ENCODE peak calls at places on chromosomes 4 and X, in nine cellular contexts. D is globus pallidus; Z is EH; A is left ventricle myocardium superior; X is stimulated activated CD8-positive, alpha-beta memory T cell treated with anti-CD3 and anti-CD28 coated beads, Interleukin-15, amount 100 ng/mL, for 24 hours; P is CD8-positive, alpha-beta memory T cell; C is stimulated activated CD4-positive, alpha-beta T cell treated with anti-CD3 and anti-CD28 coated beads, Interleukin-4, amount 100 ng/mL, for 24 hours; H is C1 segment of cervical spinal cord; K is NAMALWA. R is an unnamed sample.
A peak's percentile ranks its signal among the peaks of the same experiment; 100 is the strongest.

GRCh38 chr4:112312610-112313239 is 15.6 kb downstream of the ALPK1 start:
- DNase-seq in D (no peak), Z (no peak), A (no peak), X (no peak), P (no peak), C (no peak), H (no peak), K (peak; percentile 48), R (peak; percentile 73)

GRCh38 chr4:74189331-74190043 is 31.6 kb downstream of the MTHFD2L start:
- DNase-seq in D (peak; percentile 11), Z (peak; percentile 65), A (no peak), X (no peak), P (peak; percentile 16), C (no peak), H (no peak), K (peak; percentile 80), R (no peak)

GRCh38 chrX:65635371-65635770 is 32.1 kb upstream of the MSN start:
- DNase-seq in D (no peak), Z (peak; percentile 84), A (peak; percentile 28), X (no peak), P (no peak), C (no peak), H (no peak), K (no peak), R (no peak)

GRCh38 chr4:98573791-98574190 is 84.6 kb downstream of the TSPAN5 start:
- DNase-seq in D (no peak), Z (peak; percentile 59), A (no peak), X (no peak), P (no peak), C (no peak), H (no peak), K (no peak), R (no peak)

GRCh38 chr4:6346373-6347110 is 76.9 kb downstream of the WFS1 start:
- DNase-seq in D (no peak), Z (no peak), A (peak; percentile 11), X (no peak), P (no peak), C (no peak), H (no peak), K (no peak), R (peak; percentile 55)

GRCh38 chrX:85107407-85107806 is 103.7 kb downstream of the APOOL start:
- DNase-seq in D (no peak), Z (no peak), A (no peak), X (no peak), P (no peak), C (no peak), H (no peak), K (peak; percentile 4), R (no peak)

GRCh38 chrX:38055170-38055847 is 49.0 kb downstream of the SYTL5 start:
- DNase-seq in D (peak; percentile 0), Z (peak; percentile 36), A (no peak), X (no peak), P (no peak), C (no peak), H (no peak), K (no peak), R (peak; percentile 59)

GRCh38 chrX:11450354-11450753 is 157.1 kb downstream of the AMELX start:
- DNase-seq in D (no peak), Z (peak; percentile 71), A (no peak), X (no peak), P (no peak), C (no peak), H (no peak), K (no peak), R (no peak)

GRCh38 chrX:110914281-110914680 is 118.7 kb upstream of the CHRDL1 start:
- DNase-seq in D (no peak), Z (no peak), A (no peak), X (no peak), P (no peak), C (no peak), H (no peak), K (no peak), R (no peak)

GRCh38 chr4:41436365-41437263 is 101.3 kb upstream of the LIMCH1 start:
- DNase-seq in D (no peak), Z (no peak), A (no peak), X (no peak), P (no peak), C (no peak), H (no peak), K (no peak), R (no peak)

GRCh38 chr4:169032194-169032593 is 22.1 kb upstream of the CBR4 start:
- DNase-seq in D (no peak), Z (no peak), A (no peak), X (no peak), P (no peak), C (no peak), H (no peak), K (no peak), R (no peak)

GRCh38 chrX:75181721-75182120 is 25.6 kb upstream of the ABCB7 start:
- DNase-seq in D (no peak), Z (peak; percentile 45), A (no peak), X (no peak), P (no peak), C (no peak), H (no peak), K (no peak), R (no peak)

GRCh38 chrX:129581904-129582303 is 41.8 kb downstream of the OCRL start:
- DNase-seq in D (no peak), Z (no peak), A (no peak), X (no peak), P (no peak), C (no peak), H (no peak), K (no peak), R (no peak)

GRCh38 chrX:119194631-119195030 is 41.5 kb upstream of the PGRMC1 start:
- DNase-seq in D (no peak), Z (peak; percentile 10), A (no peak), X (no peak), P (no peak), C (no peak), H (no peak), K (peak; percentile 23), R (no peak)

GRCh38 chr4:10371869-10372471 is 85.3 kb downstream of the ZNF518B start:
- DNase-seq in D (no peak), Z (peak; percentile 84), A (no peak), X (no peak), P (no peak), C (no peak), H (no peak), K (no peak), R (no peak)

GRCh38 chrX:54633641-54634040 is 103.6 kb downstream of the GNL3L start:
- DNase-seq in D (no peak), Z (peak; percentile 43), A (no peak), X (no peak), P (no peak), C (no peak), H (no peak), K (no peak), R (no peak)

GRCh38 chr4:99151452-99151851 is 7.4 kb upstream of the ADH4 start:
- DNase-seq in D (no peak), Z (no peak), A (no peak), X (no peak), P (no peak), C (no peak), H (no peak), K (no peak), R (no peak)

GRCh38 chr4:186606593-186606992 is 51.2 kb upstream of the MTNR1A start:
- DNase-seq in D (no peak), Z (peak; percentile 64), A (no peak), X (no peak), P (no peak), C (no peak), H (no peak), K (no peak), R (no peak)

GRCh38 chrX:20664774-20665173 is 398.1 kb upstream of the RPS6KA3 start:
- DNase-seq in D (no peak), Z (no peak), A (no peak), X (no peak), P (no peak), C (no peak), H (no peak), K (no peak), R (no peak)

GRCh38 chr4:7324651-7325121 is 110.0 kb downstream of the PSAPL1 start:
- DNase-seq in D (no peak), Z (no peak), A (peak; percentile 10), X (no peak), P (no peak), C (no peak), H (no peak), K (no peak), R (peak; percentile 46)

GRCh38 chr4:139256349-139256748 is 23.7 kb downstream of the MGARP start:
- DNase-seq in D (no peak), Z (peak; percentile 50), A (no peak), X (no peak), P (no peak), C (no peak), H (no peak), K (no peak), R (peak; percentile 19)

GRCh38 chr4:84938316-84938715 is 28.2 kb downstream of the WDFY3 start:
- DNase-seq in D (no peak), Z (peak; percentile 90), A (no peak), X (no peak), P (no peak), C (no peak), H (no peak), K (no peak), R (peak; percentile 48)

GRCh38 chrX:102714994-102715393 is 2.7 kb downstream of the GPRASP2 start:
- DNase-seq in D (no peak), Z (no peak), A (no peak), X (no peak), P (no peak), C (no peak), H (no peak), K (no peak), R (no peak)

GRCh38 chr4:121736735-121737351 is 28.1 kb downstream of the SMIM43 start:
- DNase-seq in D (peak; percentile 11), Z (peak; percentile 70), A (no peak), X (no peak), P (no peak), C (peak; percentile 25), H (no peak), K (peak; percentile 31), R (peak; percentile 23)

R was measured in osteoblast.